ENCODE peak calls at places on chromosomes 2 and 18, in seven cellular contexts. E is CD4-positive, alpha-beta T cell; D is IMR-90; B is fibroblast of mammary gland; S is uterus; L is H9; G is OCI-LY7. A is an unnamed sample.
A peak's percentile ranks its signal among the peaks of the same experiment; 100 is the strongest.

GRCh38 chr2:112614201-112614840 is 29.9 kb downstream of the CHCHD5 start:
- DNase-seq in L (peak; percentile 78), E (no peak), G (no peak), D (no peak), B (no peak), S (no peak), A (no peak)

GRCh38 chr18:75350440-75350839 is 77.1 kb downstream of the SMIM21 start:
- DNase-seq in G (no peak), S (no peak), L (no peak), D (no peak), B (no peak), E (no peak), A (no peak)

GRCh38 chr2:227796044-227796780 is 17.4 kb upstream of the CCL20 start:
- DNase-seq in L (no peak), B (no peak), E (no peak), S (no peak), G (no peak), D (no peak), A (no peak)

GRCh38 chr18:76358774-76359173 is 136.3 kb downstream of the ZNF516 start:
- DNase-seq in S (no peak), L (no peak), G (no peak), B (no peak), D (no peak), E (no peak), A (peak; percentile 63)

GRCh38 chr2:229083606-229084349 is 187.3 kb downstream of the PID1 start:
- DNase-seq in B (no peak), S (no peak), E (no peak), L (no peak), D (no peak), G (no peak), A (no peak)

GRCh38 chr2:61677942-61678341 is 139.8 kb upstream of the XPO1 start:
- DNase-seq in G (no peak), E (no peak), L (no peak), D (no peak), B (no peak), S (no peak), A (no peak)

GRCh38 chr2:179825494-179825893 is 35.9 kb downstream of the ZNF385B start:
- DNase-seq in G (peak; percentile 23), D (no peak), B (peak; percentile 12), E (no peak), L (no peak), S (no peak), A (no peak)

GRCh38 chr2:102437122-102437521 is 14.2 kb downstream of the IL18RAP start:
- DNase-seq in B (no peak), S (no peak), G (no peak), L (no peak), E (no peak), D (no peak), A (no peak)

GRCh38 chr2:121595012-121595891 is 54.0 kb downstream of the CLASP1 start:
- DNase-seq in B (no peak), G (no peak), L (no peak), D (no peak), S (no peak), E (no peak), A (no peak)

GRCh38 chr18:75066936-75067335 is 142.0 kb downstream of the PTGR3 start:
- DNase-seq in G (no peak), B (no peak), L (no peak), D (no peak), E (no peak), S (no peak), A (no peak)

GRCh38 chr2:236988690-236989639 is 96.7 kb upstream of the COPS8 start:
- DNase-seq in B (peak; percentile 53), L (no peak), E (no peak), G (no peak), S (peak; percentile 68), D (no peak), A (no peak)

GRCh38 chr2:58204195-58204959 is 36.7 kb downstream of the FANCL start:
- DNase-seq in S (no peak), B (peak; percentile 5), G (no peak), D (peak; percentile 33), E (no peak), L (no peak), A (no peak)

GRCh38 chr2:675460-675859 is 1.7 kb downstream of the TMEM18 start:
- DNase-seq in L (no peak), B (no peak), S (peak; percentile 37), D (peak; percentile 23), G (no peak), E (no peak), A (no peak)

GRCh38 chr18:6561893-6562292 is 147.2 kb upstream of the L3MBTL4 start:
- DNase-seq in G (no peak), E (no peak), S (no peak), L (no peak), D (no peak), B (no peak), A (no peak)

DNA sequence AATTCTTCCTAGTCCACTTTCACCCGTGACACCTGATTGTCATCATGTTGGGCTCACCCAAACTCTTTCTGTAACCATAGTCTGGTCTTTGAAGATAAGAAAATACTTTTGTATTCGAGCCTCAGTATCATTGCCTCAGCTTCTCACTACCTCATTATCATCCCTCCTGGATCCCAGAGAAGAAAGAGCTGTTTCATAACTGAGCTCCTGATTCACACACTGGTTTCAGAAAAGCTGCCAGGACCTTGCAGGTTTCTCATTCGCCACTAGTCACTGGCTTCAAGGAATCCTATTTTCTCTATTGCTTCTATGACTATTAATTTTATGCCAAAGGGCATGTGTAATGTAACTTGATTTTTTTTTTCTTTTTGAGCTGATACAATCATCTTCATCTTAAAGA is 2.9 kb upstream of the CRIM1 start:
- DNase-seq in L (no peak), G (peak; percentile 19), S (no peak), E (no peak), D (peak; percentile 83), B (peak; percentile 82), A (no peak)
- TF ChIP-seq CTCF in L (no peak), G (peak; percentile 42), S (no peak), E (no peak), D (no peak), B (peak; percentile 21), A (no peak)

GRCh38 chr18:63903981-63904570 is 3.7 kb upstream of the SERPINB10 start:
- DNase-seq in E (no peak), S (no peak), G (no peak), D (no peak), L (no peak), B (no peak), A (no peak)
- TF ChIP-seq CTCF in E (no peak), S (no peak), G (no peak), D (no peak), L (no peak), B (no peak), A (no peak)

DNA sequence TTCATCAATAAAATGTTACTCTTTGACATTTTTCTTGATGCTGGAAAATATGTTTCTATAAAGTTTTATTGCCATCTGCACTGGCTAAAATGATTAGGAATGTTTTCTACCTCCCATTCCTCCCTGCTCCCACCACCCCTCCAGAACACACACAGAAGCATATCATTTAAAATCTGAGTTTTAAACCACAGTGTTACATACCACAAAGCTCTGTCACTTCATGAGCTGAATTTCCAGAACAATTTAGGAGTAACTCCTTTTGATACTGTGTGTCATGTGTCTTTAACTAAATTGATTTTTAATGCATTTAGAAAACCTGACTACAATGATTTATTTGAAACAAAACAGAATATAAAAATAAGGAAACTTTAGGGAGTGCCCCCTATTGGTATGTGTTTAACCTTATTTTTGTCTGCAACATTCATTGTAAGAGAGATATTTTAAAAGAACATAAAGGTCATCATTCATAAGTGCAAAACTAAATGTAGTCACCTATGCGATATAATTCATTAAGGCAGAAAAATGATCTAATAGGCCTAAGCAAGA is 52.0 kb downstream of the FEZ2 start:
- DNase-seq in G (no peak), E (no peak), B (no peak), L (no peak), D (no peak), S (no peak), A (no peak)
- TF ChIP-seq CTCF in G (peak; percentile 60), E (no peak), B (peak; percentile 25), L (peak; percentile 37), D (peak; percentile 14), S (no peak), A (peak; percentile 33)

DNA sequence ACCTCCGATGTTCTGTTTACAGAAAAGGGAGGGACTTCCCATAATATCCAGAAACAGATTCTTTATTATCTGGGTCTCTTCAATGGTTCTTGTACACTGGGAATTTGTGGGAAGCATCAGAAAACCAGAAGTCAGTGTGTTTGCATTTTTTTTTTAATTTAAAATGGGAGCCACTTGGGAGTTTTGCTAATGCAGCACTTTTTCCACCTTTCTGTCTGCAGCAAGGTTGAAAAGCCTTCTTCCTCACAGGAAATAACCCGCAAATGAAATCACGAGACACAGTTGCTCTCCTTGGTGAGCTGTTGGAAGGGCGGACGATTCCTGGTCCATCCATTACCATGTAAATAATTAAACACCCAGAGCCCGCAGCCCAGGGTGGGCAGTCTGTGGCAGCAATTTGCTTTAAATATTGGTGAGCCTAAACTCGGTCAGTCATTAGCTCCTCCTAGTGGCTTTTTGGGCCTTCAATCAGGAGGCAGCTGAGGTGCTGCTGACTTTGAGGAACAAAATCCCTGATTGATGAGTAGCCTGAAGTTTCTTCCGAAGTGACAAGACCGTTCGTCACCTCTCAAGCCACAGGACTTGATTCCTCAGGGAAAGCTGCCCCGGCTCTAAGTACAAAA is 471.5 kb downstream of the EPHA4 start:
- DNase-seq in L (peak; percentile 60), G (no peak), E (no peak), B (no peak), S (no peak), D (no peak), A (no peak)
- TF ChIP-seq CTCF in L (peak; percentile 59), G (no peak), E (no peak), B (peak; percentile 16), S (no peak), D (peak; percentile 36), A (peak; percentile 49)

GRCh38 chr2:217415316-217415715 is 555.5 kb upstream of the TNP1 start:
- DNase-seq in E (no peak), S (no peak), D (no peak), G (no peak), L (no peak), B (no peak), A (no peak)
- TF ChIP-seq CTCF in E (no peak), S (no peak), D (no peak), G (no peak), L (no peak), B (no peak), A (no peak)

GRCh38 chr2:124018894-124019293 is 6.2 kb upstream of the CNTNAP5 start:
- DNase-seq in B (no peak), D (no peak), G (no peak), L (no peak), E (no peak), S (no peak), A (no peak)
- TF ChIP-seq CTCF in B (no peak), D (no peak), G (no peak), L (peak; percentile 22), E (no peak), S (no peak), A (no peak)

GRCh38 chr18:25672490-25672889 is 320.5 kb upstream of the ZNF521 start:
- DNase-seq in E (no peak), G (no peak), L (peak; percentile 82), S (no peak), D (no peak), B (no peak), A (no peak)
- TF ChIP-seq CTCF in E (no peak), G (peak; percentile 59), L (peak; percentile 79), S (no peak), D (no peak), B (peak; percentile 17), A (no peak)

GRCh38 chr18:59446012-59446411 is 86.9 kb upstream of the LMAN1 start:
- DNase-seq in G (no peak), B (peak; percentile 54), L (no peak), S (no peak), E (no peak), D (peak; percentile 42), A (no peak)
- TF ChIP-seq CTCF in G (no peak), B (no peak), L (no peak), S (no peak), E (no peak), D (no peak), A (peak; percentile 29)

GRCh38 chr2:124810132-124810531 is 785.0 kb downstream of the CNTNAP5 start:
- DNase-seq in S (no peak), E (no peak), L (peak; percentile 59), G (no peak), B (no peak), D (peak; percentile 44), A (no peak)
- TF ChIP-seq CTCF in S (no peak), E (no peak), L (peak; percentile 68), G (no peak), B (no peak), D (peak; percentile 34), A (no peak)